ENCODE peak calls at places on chromosomes 7 and 10, in seven cellular contexts. One of them, this sample, is unnamed. For H3K4me1, the result is how much of the 10 kb centered on the place peaks cover.

GRCh38 chr7:109456116-109456515 is 886.4 kb downstream of the DNAJB9 start:
- DNase-seq in H9: peak
- DNase-seq in IMR-90: no peak
- DNase-seq in BE2C: peak
- DNase-seq in stomach: no peak
- DNase-seq in spleen: no peak
- DNase-seq in tibial artery: no peak
- DNase-seq in this sample: no peak

GRCh38 chr10:133267829-133268228 is 8.8 kb downstream of the ADAM8 start:
- DNase-seq in stomach: no peak
- DNase-seq in BE2C: no peak
- DNase-seq in H9: no peak
- DNase-seq in tibial artery: no peak
- DNase-seq in IMR-90: no peak
- DNase-seq in spleen: peak
- DNase-seq in this sample: no peak

GRCh38 chr10:67912330-67912946 is 28.0 kb downstream of the SIRT1 start:
- DNase-seq in tibial artery: no peak
- DNase-seq in IMR-90: peak
- DNase-seq in spleen: no peak
- DNase-seq in H9: no peak
- DNase-seq in BE2C: no peak
- DNase-seq in stomach: no peak
- DNase-seq in this sample: no peak

GRCh38 chr10:86306628-86307278 is 59.8 kb downstream of the GRID1 start:
- DNase-seq in IMR-90: peak
- DNase-seq in H9: no peak
- DNase-seq in spleen: peak
- DNase-seq in tibial artery: no peak
- DNase-seq in BE2C: no peak
- DNase-seq in stomach: no peak
- DNase-seq in this sample: no peak

GRCh38 chr10:118842826-118843624 is 88.3 kb upstream of the CACUL1 start:
- DNase-seq in tibial artery: no peak
- DNase-seq in spleen: no peak
- DNase-seq in BE2C: peak
- DNase-seq in H9: no peak
- DNase-seq in IMR-90: no peak
- DNase-seq in stomach: no peak
- DNase-seq in this sample: no peak

GRCh38 chr10:114239117-114239993 is at the start of gene VWA2:
- DNase-seq in tibial artery: no peak
- DNase-seq in stomach: peak
- DNase-seq in BE2C: peak
- DNase-seq in H9: peak
- DNase-seq in spleen: peak
- DNase-seq in IMR-90: no peak
- DNase-seq in this sample: no peak

GRCh38 chr10:43375401-43376020 is 4.1 kb downstream of the FXYD4 start:
- DNase-seq in IMR-90: no peak
- DNase-seq in BE2C: no peak
- DNase-seq in stomach: peak
- DNase-seq in spleen: peak
- DNase-seq in tibial artery: no peak
- DNase-seq in H9: no peak
- DNase-seq in this sample: no peak

GRCh38 chr7:130037703-130038102 is 13.5 kb downstream of the ZC3HC1 start:
- DNase-seq in IMR-90: peak
- DNase-seq in H9: no peak
- DNase-seq in tibial artery: no peak
- DNase-seq in BE2C: no peak
- DNase-seq in spleen: no peak
- DNase-seq in stomach: no peak
- DNase-seq in this sample: no peak

GRCh38 chr7:42549866-42550485 is 313.0 kb upstream of the GLI3 start:
- DNase-seq in spleen: no peak
- DNase-seq in stomach: no peak
- DNase-seq in BE2C: no peak
- DNase-seq in H9: no peak
- DNase-seq in IMR-90: no peak
- DNase-seq in tibial artery: no peak
- DNase-seq in this sample: no peak

GRCh38 chr7:43015301-43015700 is 83.1 kb downstream of the MRPL32 start:
- DNase-seq in IMR-90: no peak
- DNase-seq in BE2C: no peak
- DNase-seq in H9: no peak
- DNase-seq in spleen: no peak
- DNase-seq in stomach: no peak
- DNase-seq in tibial artery: no peak
- DNase-seq in this sample: no peak

GRCh38 chr10:14592566-14592965 is 182.1 kb downstream of the FAM107B start:
- DNase-seq in BE2C: peak
- DNase-seq in spleen: no peak
- DNase-seq in stomach: no peak
- DNase-seq in IMR-90: no peak
- DNase-seq in H9: peak
- DNase-seq in tibial artery: no peak
- DNase-seq in this sample: no peak

GRCh38 chr10:43250925-43251663 is 15.8 kb downstream of the RASGEF1A start:
- DNase-seq in stomach: peak
- DNase-seq in spleen: peak
- DNase-seq in tibial artery: peak
- DNase-seq in H9: peak
- DNase-seq in BE2C: peak
- DNase-seq in IMR-90: no peak
- DNase-seq in this sample: peak

GRCh38 chr7:38584443-38585210 is 46.5 kb downstream of the AMPH start:
- DNase-seq in stomach: no peak
- DNase-seq in tibial artery: no peak
- DNase-seq in spleen: no peak
- DNase-seq in BE2C: no peak
- DNase-seq in IMR-90: peak
- DNase-seq in H9: no peak
- DNase-seq in this sample: no peak

GRCh38 chr10:84270708-84271107 is 25.9 kb downstream of the RGR start:
- DNase-seq in IMR-90: no peak
- DNase-seq in stomach: no peak
- DNase-seq in spleen: no peak
- DNase-seq in tibial artery: no peak
- DNase-seq in H9: no peak
- DNase-seq in BE2C: no peak
- DNase-seq in this sample: no peak

GRCh38 chr7:131529617-131530016 is 26.8 kb downstream of the PODXL start:
- DNase-seq in BE2C: no peak
- DNase-seq in stomach: no peak
- DNase-seq in spleen: peak
- DNase-seq in H9: no peak
- DNase-seq in tibial artery: no peak
- DNase-seq in IMR-90: no peak
- DNase-seq in this sample: no peak

GRCh38 chr7:131532570-131533091 is 23.8 kb downstream of the PODXL start:
- DNase-seq in H9: no peak
- DNase-seq in IMR-90: no peak
- DNase-seq in BE2C: no peak
- DNase-seq in stomach: no peak
- DNase-seq in tibial artery: no peak
- DNase-seq in spleen: peak
- DNase-seq in this sample: no peak

GRCh38 chr7:131529179-131529578 is 27.2 kb downstream of the PODXL start:
- DNase-seq in tibial artery: no peak
- DNase-seq in BE2C: no peak
- DNase-seq in IMR-90: no peak
- DNase-seq in H9: no peak
- DNase-seq in spleen: peak
- DNase-seq in stomach: no peak
- DNase-seq in this sample: no peak

GRCh38 chr7:131527462-131527861 is 29.0 kb downstream of the PODXL start:
- DNase-seq in H9: no peak
- DNase-seq in stomach: no peak
- DNase-seq in spleen: peak
- DNase-seq in tibial artery: no peak
- DNase-seq in IMR-90: no peak
- DNase-seq in BE2C: no peak
- DNase-seq in this sample: no peak

GRCh38 chr7:131530137-131530536 is 26.3 kb downstream of the PODXL start:
- DNase-seq in BE2C: no peak
- DNase-seq in tibial artery: no peak
- DNase-seq in H9: no peak
- DNase-seq in IMR-90: no peak
- DNase-seq in spleen: peak
- DNase-seq in stomach: no peak
- DNase-seq in this sample: no peak
- H3K4me1 ChIP-seq in BE2C: under half
- H3K4me1 ChIP-seq in tibial artery: under half
- H3K4me1 ChIP-seq in H9: under half
- H3K4me1 ChIP-seq in IMR-90: under half
- H3K4me1 ChIP-seq in spleen: under half
- H3K4me1 ChIP-seq in stomach: under half
- H3K4me1 ChIP-seq in this sample: under half

DNA sequence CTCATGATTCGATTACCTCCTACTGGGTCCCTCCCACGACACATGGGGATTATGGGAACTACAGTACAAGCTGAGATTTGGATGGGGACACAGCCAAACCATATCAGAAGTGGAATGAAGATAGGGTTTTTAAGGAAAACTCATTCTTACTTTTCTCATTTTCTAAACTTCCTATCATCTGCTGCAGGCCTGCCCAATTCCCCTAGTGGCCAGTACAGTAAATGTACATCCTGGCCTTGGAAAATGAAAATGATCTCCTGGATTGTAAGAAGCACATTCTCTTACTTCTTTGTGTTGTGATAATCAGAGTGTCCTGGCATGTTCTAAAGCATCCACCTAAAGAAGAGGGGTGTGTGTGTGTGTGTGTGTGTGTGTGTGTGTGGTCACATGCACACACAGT is 421.7 kb downstream of the LRMDA start:
- DNase-seq in spleen: no peak
- DNase-seq in stomach: no peak
- DNase-seq in BE2C: no peak
- DNase-seq in tibial artery: no peak
- DNase-seq in IMR-90: no peak
- DNase-seq in H9: no peak
- DNase-seq in this sample: no peak
- TF ChIP-seq CTCF in spleen: no peak
- TF ChIP-seq CTCF in stomach: peak
- TF ChIP-seq CTCF in BE2C: peak
- TF ChIP-seq CTCF in tibial artery: no peak
- TF ChIP-seq CTCF in IMR-90: no peak
- TF ChIP-seq CTCF in H9: peak
- TF ChIP-seq CTCF in this sample: no peak

GRCh38 chr7:41103331-41103730 is 599.6 kb downstream of the INHBA start:
- DNase-seq in spleen: no peak
- DNase-seq in tibial artery: no peak
- DNase-seq in stomach: no peak
- DNase-seq in IMR-90: peak
- DNase-seq in H9: no peak
- DNase-seq in BE2C: no peak
- DNase-seq in this sample: no peak

GRCh38 chr7:41098402-41098801 is 604.5 kb downstream of the INHBA start:
- DNase-seq in H9: no peak
- DNase-seq in tibial artery: no peak
- DNase-seq in spleen: no peak
- DNase-seq in stomach: no peak
- DNase-seq in BE2C: no peak
- DNase-seq in IMR-90: no peak
- DNase-seq in this sample: no peak

GRCh38 chr7:41096921-41097320 is 606.0 kb downstream of the INHBA start:
- DNase-seq in spleen: no peak
- DNase-seq in stomach: no peak
- DNase-seq in tibial artery: no peak
- DNase-seq in BE2C: no peak
- DNase-seq in IMR-90: peak
- DNase-seq in H9: no peak
- DNase-seq in this sample: no peak

GRCh38 chr7:41097501-41097900 is 605.4 kb downstream of the INHBA start:
- DNase-seq in tibial artery: no peak
- DNase-seq in IMR-90: peak
- DNase-seq in BE2C: no peak
- DNase-seq in H9: no peak
- DNase-seq in spleen: no peak
- DNase-seq in stomach: no peak
- DNase-seq in this sample: no peak

GRCh38 chr7:41098846-41099245 is 604.0 kb downstream of the INHBA start:
- DNase-seq in H9: no peak
- DNase-seq in BE2C: no peak
- DNase-seq in tibial artery: no peak
- DNase-seq in spleen: no peak
- DNase-seq in IMR-90: no peak
- DNase-seq in stomach: no peak
- DNase-seq in this sample: no peak
- H3K4me1 ChIP-seq in H9: under half
- H3K4me1 ChIP-seq in BE2C: under half
- H3K4me1 ChIP-seq in tibial artery: under half
- H3K4me1 ChIP-seq in spleen: under half
- H3K4me1 ChIP-seq in IMR-90: under half
- H3K4me1 ChIP-seq in stomach: under half
- H3K4me1 ChIP-seq in this sample: under half

GRCh38 chr7:18352339-18353255 is 143.0 kb upstream of the HDAC9 start:
- DNase-seq in IMR-90: peak
- DNase-seq in stomach: peak
- DNase-seq in H9: peak
- DNase-seq in tibial artery: no peak
- DNase-seq in BE2C: peak
- DNase-seq in spleen: no peak
- DNase-seq in this sample: no peak
- TF ChIP-seq CTCF in IMR-90: peak
- TF ChIP-seq CTCF in stomach: peak
- TF ChIP-seq CTCF in H9: peak
- TF ChIP-seq CTCF in tibial artery: peak
- TF ChIP-seq CTCF in BE2C: peak
- TF ChIP-seq CTCF in spleen: peak
- TF ChIP-seq CTCF in this sample: peak

GRCh38 chr10:72265508-72265907 is 8.2 kb upstream of the DDIT4 start:
- DNase-seq in spleen: no peak
- DNase-seq in stomach: no peak
- DNase-seq in IMR-90: no peak
- DNase-seq in H9: no peak
- DNase-seq in BE2C: no peak
- DNase-seq in tibial artery: no peak
- DNase-seq in this sample: no peak
- H3K4me1 ChIP-seq in spleen: under half
- H3K4me1 ChIP-seq in stomach: under half
- H3K4me1 ChIP-seq in IMR-90: under half
- H3K4me1 ChIP-seq in H9: under half
- H3K4me1 ChIP-seq in BE2C: under half
- H3K4me1 ChIP-seq in tibial artery: under half
- H3K4me1 ChIP-seq in this sample: under half